ENCODE peak calls at places on chromosomes 2 and 18, in nine cellular contexts. O is GM12865, Y is stomach, U is Calu3, T is GM23338, F is HL-60, Z is endothelial cell, V is epithelial cell of esophagus, P is epithelial cell of proximal tubule. N is an unnamed sample.
A peak's percentile ranks its signal among the peaks of the same experiment; 100 is the strongest.

GRCh38 chr18:12393998-12394397 is 13.7 kb upstream of the PRELID3A start:
- DNase-seq in V (peak; percentile 50), P (no peak), Z (no peak), Y (no peak), U (no peak), T (no peak), O (no peak), F (no peak), N (no peak)

GRCh38 chr18:70671889-70672551 is 383.2 kb downstream of the SOCS6 start:
- DNase-seq in F (no peak), T (no peak), U (no peak), Y (no peak), P (no peak), O (no peak), Z (no peak), V (no peak), N (no peak)

GRCh38 chr2:16104345-16105177 is 164.2 kb downstream of the MYCN start:
- DNase-seq in V (no peak), O (no peak), P (peak; percentile 12), F (no peak), Y (no peak), T (peak; percentile 76), Z (no peak), U (no peak), N (no peak)

GRCh38 chr2:50491541-50492114 is 540.3 kb downstream of the NRXN1 start:
- DNase-seq in F (no peak), T (peak; percentile 59), U (peak; percentile 52), V (peak; percentile 60), O (peak; percentile 43), P (peak; percentile 10), Y (no peak), Z (peak; percentile 45), N (peak; percentile 25)

GRCh38 chr2:207902822-207903221 is 122.5 kb downstream of the PLEKHM3 start:
- DNase-seq in Y (no peak), T (no peak), V (no peak), F (no peak), P (no peak), O (no peak), U (no peak), Z (no peak), N (no peak)

GRCh38 chr2:80329491-80329890 is 24.9 kb upstream of the LRRTM1 start:
- DNase-seq in U (no peak), T (no peak), V (peak; percentile 13), Z (no peak), O (no peak), F (no peak), P (no peak), Y (no peak), N (no peak)

GRCh38 chr2:15943378-15943851 is 3.1 kb downstream of the MYCN start:
- DNase-seq in V (no peak), U (peak; percentile 69), O (no peak), P (no peak), F (no peak), Z (peak; percentile 80), Y (peak; percentile 47), T (peak; percentile 73), N (peak; percentile 27)

GRCh38 chr2:200615247-200615646 is 29.4 kb downstream of the AOX1 start:
- DNase-seq in U (peak; percentile 30), V (peak; percentile 78), Y (no peak), O (peak; percentile 28), F (peak; percentile 8), P (peak; percentile 70), Z (no peak), T (no peak), N (no peak)

GRCh38 chr2:83069724-83070123 is 1389.4 kb downstream of the SUCLG1 start:
- DNase-seq in O (no peak), Z (no peak), Y (no peak), T (no peak), V (peak; percentile 29), U (no peak), F (no peak), P (no peak), N (no peak)

DNA sequence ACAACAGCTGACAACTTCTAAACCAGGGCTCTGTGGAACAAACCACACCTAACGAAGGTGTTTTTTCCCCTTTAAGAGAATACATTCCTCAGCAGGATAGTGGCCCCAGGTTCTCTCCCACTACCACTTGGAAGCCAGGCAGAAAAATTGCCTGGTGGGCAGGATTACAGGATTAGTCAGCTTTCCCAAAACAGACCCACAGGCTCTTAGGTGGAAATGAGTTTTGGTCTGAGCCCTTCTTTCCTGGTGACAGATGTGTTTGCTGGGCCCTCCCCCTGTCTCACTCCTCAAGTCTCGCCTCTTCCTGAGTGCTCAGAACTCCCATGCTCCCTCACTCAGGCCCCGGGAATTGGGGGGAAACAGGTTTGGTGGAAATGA is 139.4 kb upstream of the HAAO start:
- DNase-seq in P (no peak), Y (no peak), T (no peak), Z (no peak), O (no peak), F (no peak), U (no peak), V (peak; percentile 44), N (no peak)
- TF ChIP-seq CTCF in P (no peak), Y (no peak), T (no peak), Z (no peak), O (no peak), F (no peak), U (no peak), V (no peak), N (no peak)

GRCh38 chr2:153106802-153107477 is 371.6 kb downstream of the RPRM start:
- DNase-seq in V (no peak), U (no peak), P (no peak), O (no peak), T (no peak), F (no peak), Y (no peak), Z (no peak), N (peak; percentile 9)
- TF ChIP-seq CTCF in V (no peak), U (no peak), P (no peak), O (no peak), T (no peak), F (no peak), Y (no peak), Z (no peak), N (no peak)

DNA sequence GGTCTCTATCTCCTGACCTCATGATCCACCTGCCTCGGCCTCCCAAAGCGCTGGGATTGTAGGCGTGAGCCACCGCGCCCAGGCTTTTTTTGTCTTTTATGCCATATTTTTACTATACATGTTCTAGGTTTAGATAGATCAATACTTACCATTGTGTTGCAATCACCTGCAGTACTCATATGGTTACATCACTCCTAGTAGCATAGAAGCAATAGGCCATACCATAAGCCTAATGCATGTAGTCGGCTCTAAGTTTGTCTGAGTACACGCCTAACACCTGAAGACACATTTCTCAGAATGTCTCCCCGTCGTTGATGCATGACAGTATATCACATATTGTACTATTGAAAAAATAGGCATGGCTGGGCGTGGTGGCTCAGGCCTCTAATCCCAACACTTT is 27.1 kb upstream of the TGIF1 start:
- DNase-seq in Y (no peak), O (no peak), U (no peak), V (peak; percentile 46), Z (no peak), F (no peak), T (no peak), P (no peak), N (no peak)
- TF ChIP-seq CTCF in Y (no peak), O (no peak), U (no peak), V (no peak), Z (no peak), F (no peak), T (no peak), P (no peak), N (no peak)

DNA sequence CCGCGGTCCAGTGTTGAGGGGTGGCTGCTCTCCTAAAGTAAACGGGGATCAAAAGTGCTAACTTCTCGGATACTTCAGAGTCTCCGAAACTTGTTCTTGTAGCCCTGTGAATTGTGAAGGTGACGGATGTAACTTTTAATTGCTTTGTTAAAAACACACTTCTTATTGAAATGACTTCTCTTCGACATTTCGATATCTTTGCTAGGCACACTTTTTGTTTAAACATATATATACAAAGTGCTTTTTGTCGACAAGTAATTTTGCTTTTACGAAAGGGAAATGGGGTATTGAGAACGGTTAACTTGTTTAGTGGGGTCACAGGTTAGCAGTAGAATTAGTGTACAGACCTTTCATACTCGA is 578 bp downstream of the ATP9B start:
- DNase-seq in F (no peak), Y (no peak), P (peak; percentile 4), U (no peak), V (no peak), O (no peak), Z (no peak), T (no peak), N (peak; percentile 40)
- TF ChIP-seq CTCF in F (no peak), Y (no peak), P (no peak), U (no peak), V (no peak), O (no peak), Z (no peak), T (no peak), N (no peak)

GRCh38 chr2:100902833-100903405 is 83.0 kb downstream of the NPAS2 start:
- DNase-seq in U (peak; percentile 56), T (no peak), V (peak; percentile 85), Y (no peak), O (no peak), F (no peak), P (peak; percentile 40), Z (no peak), N (no peak)
- TF ChIP-seq CTCF in U (no peak), T (no peak), V (no peak), Y (no peak), O (no peak), F (no peak), P (peak; percentile 26), Z (no peak), N (no peak)

N was measured in GM20000.